ENCODE peak calls at places on chromosome 16, in six cellular contexts. A is lung; X is pancreas; F is central memory CD8-positive, alpha-beta T cell; N is G401; L is sigmoid colon. H is an unnamed sample.

GRCh38 chr16:19853132-19853972 is 31.3 kb downstream of the GPRC5B start:
- DNase-seq in L (no peak), N (no peak), A (no peak), F (no peak), X (no peak), H (no peak)

GRCh38 chr16:63289834-63290460 is 1253.7 kb upstream of the CDH8 start:
- DNase-seq in N (peak), L (peak), A (no peak), X (peak), F (no peak), H (no peak)

GRCh38 chr16:9787717-9788116 is 394.5 kb downstream of the GRIN2A start:
- DNase-seq in A (no peak), L (no peak), N (peak), F (no peak), X (no peak), H (no peak)

GRCh38 chr16:50270510-50271147 is 4.3 kb downstream of the ADCY7 start:
- DNase-seq in F (no peak), X (no peak), N (no peak), A (no peak), L (peak), H (peak)

GRCh38 chr16:74817851-74818250 is 43.2 kb upstream of the FA2H start:
- DNase-seq in X (no peak), F (no peak), L (no peak), A (no peak), N (no peak), H (no peak)

GRCh38 chr16:46691720-46692119 is 2.3 kb downstream of the ORC6 start:
- DNase-seq in N (no peak), A (no peak), F (no peak), X (no peak), L (no peak), H (no peak)

GRCh38 chr16:62954144-62955032 is 918.1 kb upstream of the CDH8 start:
- DNase-seq in L (no peak), F (no peak), X (no peak), A (no peak), N (no peak), H (no peak)

GRCh38 chr16:29256501-29256981 is 150.0 kb downstream of the NPIPB11 start:
- DNase-seq in A (no peak), X (no peak), F (no peak), N (peak), L (peak), H (no peak)

GRCh38 chr16:726438-727290 is at the start of the genes CCDC78 and HAGHL:
- DNase-seq in A (no peak), N (peak), F (no peak), L (peak), X (peak), H (no peak)

GRCh38 chr16:36336-36984 is 16.9 kb downstream of the POLR3K start:
- DNase-seq in N (no peak), L (no peak), F (no peak), X (no peak), A (no peak), H (no peak)

GRCh38 chr16:49951568-49952195 is 73.3 kb upstream of the CNEP1R1 start:
- DNase-seq in A (no peak), N (no peak), L (peak), F (no peak), X (no peak), H (no peak)

GRCh38 chr16:7268182-7268581 is 64.5 kb upstream of the RBFOX1 start:
- DNase-seq in L (no peak), X (peak), F (no peak), N (peak), A (no peak), H (no peak)

GRCh38 chr16:80570106-80570478 is 29.3 kb downstream of the DYNLRB2 start:
- DNase-seq in X (no peak), L (no peak), F (no peak), A (no peak), N (no peak), H (no peak)

GRCh38 chr16:71628810-71629209 is 2.8 kb downstream of the MARVELD3 start:
- DNase-seq in A (no peak), N (peak), X (no peak), L (no peak), F (no peak), H (no peak)

GRCh38 chr16:24070851-24071250 is 185.3 kb upstream of the CACNG3 start:
- DNase-seq in F (no peak), X (no peak), L (no peak), N (no peak), A (no peak), H (no peak)

GRCh38 chr16:23207485-23207884 is 24.9 kb downstream of the SCNN1G start:
- DNase-seq in A (no peak), L (no peak), N (no peak), X (no peak), F (no peak), H (no peak)

GRCh38 chr16:882256-882655 is 81.7 kb upstream of the GNG13 start:
- DNase-seq in X (no peak), F (no peak), N (no peak), A (no peak), L (peak), H (no peak)

GRCh38 chr16:19288872-19289799 is 3.6 kb downstream of the CLEC19A start:
- DNase-seq in X (no peak), L (no peak), F (no peak), A (no peak), N (no peak), H (no peak)

GRCh38 chr16:87474017-87474416 is 18.8 kb downstream of the ZCCHC14 start:
- DNase-seq in F (no peak), A (no peak), N (no peak), L (no peak), X (no peak), H (no peak)

GRCh38 chr16:72475688-72476087 is 303.7 kb upstream of the PMFBP1 start:
- DNase-seq in N (no peak), A (no peak), L (no peak), X (no peak), F (no peak), H (no peak)

GRCh38 chr16:21626659-21627277 is 25.6 kb downstream of the IGSF6 start:
- DNase-seq in N (no peak), X (no peak), A (no peak), F (no peak), L (peak), H (no peak)

GRCh38 chr16:64964126-64964540 is 157.7 kb downstream of the CDH11 start:
- DNase-seq in X (no peak), L (no peak), N (no peak), F (no peak), A (no peak), H (no peak)

GRCh38 chr16:1371054-1371978 is 19.6 kb downstream of the GNPTG start:
- DNase-seq in F (no peak), L (no peak), N (no peak), A (no peak), X (no peak), H (peak)